ENCODE peak calls at places on chromosomes 11 and 22, in five cellular contexts. One of them, this sample, is unnamed.
A peak's percentile ranks its signal among the peaks of the same experiment; 100 is the strongest.

GRCh38 chr11:8908099-8908498 is 2.9 kb upstream of the AKIP1 start:
- DNase-seq in hepatic stellate cell: no peak
- DNase-seq in EH: no peak
- DNase-seq in stimulated activated CD8-positive, alpha-beta memory T cell treated with anti-CD3 and anti-CD28 coated beads, Interleukin-15, amount 100 ng/mL, for 24 hours: no peak
- DNase-seq in cardiac muscle cell: no peak
- DNase-seq in this sample: no peak

GRCh38 chr22:39528080-39528661 is 4.4 kb downstream of the RPS19BP1 start:
- DNase-seq in hepatic stellate cell: no peak
- DNase-seq in EH: peak; percentile 36
- DNase-seq in stimulated activated CD8-positive, alpha-beta memory T cell treated with anti-CD3 and anti-CD28 coated beads, Interleukin-15, amount 100 ng/mL, for 24 hours: no peak
- DNase-seq in cardiac muscle cell: no peak
- DNase-seq in this sample: peak; percentile 20

GRCh38 chr11:22780914-22781593 is 48.5 kb downstream of the SVIP start:
- DNase-seq in hepatic stellate cell: no peak
- DNase-seq in EH: no peak
- DNase-seq in stimulated activated CD8-positive, alpha-beta memory T cell treated with anti-CD3 and anti-CD28 coated beads, Interleukin-15, amount 100 ng/mL, for 24 hours: no peak
- DNase-seq in cardiac muscle cell: no peak
- DNase-seq in this sample: peak; percentile 20

GRCh38 chr11:118640332-118641154 is 33.1 kb downstream of the PHLDB1 start:
- DNase-seq in hepatic stellate cell: no peak
- DNase-seq in EH: no peak
- DNase-seq in stimulated activated CD8-positive, alpha-beta memory T cell treated with anti-CD3 and anti-CD28 coated beads, Interleukin-15, amount 100 ng/mL, for 24 hours: no peak
- DNase-seq in cardiac muscle cell: no peak
- DNase-seq in this sample: peak; percentile 52

GRCh38 chr22:45671783-45672563 is at the start of gene ATXN10:
- DNase-seq in hepatic stellate cell: peak; percentile 66
- DNase-seq in EH: peak; percentile 83
- DNase-seq in stimulated activated CD8-positive, alpha-beta memory T cell treated with anti-CD3 and anti-CD28 coated beads, Interleukin-15, amount 100 ng/mL, for 24 hours: peak; percentile 47
- DNase-seq in cardiac muscle cell: peak; percentile 91
- DNase-seq in this sample: peak; percentile 80

GRCh38 chr22:24805790-24806662 is at the start of gene SGSM1:
- DNase-seq in hepatic stellate cell: peak; percentile 69
- DNase-seq in EH: peak; percentile 48
- DNase-seq in stimulated activated CD8-positive, alpha-beta memory T cell treated with anti-CD3 and anti-CD28 coated beads, Interleukin-15, amount 100 ng/mL, for 24 hours: peak; percentile 51
- DNase-seq in cardiac muscle cell: peak; percentile 93
- DNase-seq in this sample: peak; percentile 97

GRCh38 chr11:1280116-1281035 is 29.1 kb downstream of the TOLLIP start:
- DNase-seq in hepatic stellate cell: no peak
- DNase-seq in EH: no peak
- DNase-seq in stimulated activated CD8-positive, alpha-beta memory T cell treated with anti-CD3 and anti-CD28 coated beads, Interleukin-15, amount 100 ng/mL, for 24 hours: no peak
- DNase-seq in cardiac muscle cell: no peak
- DNase-seq in this sample: no peak

GRCh38 chr11:61963282-61964057 is 4.0 kb downstream of the FTH1 start:
- DNase-seq in hepatic stellate cell: no peak
- DNase-seq in EH: peak; percentile 70
- DNase-seq in stimulated activated CD8-positive, alpha-beta memory T cell treated with anti-CD3 and anti-CD28 coated beads, Interleukin-15, amount 100 ng/mL, for 24 hours: no peak
- DNase-seq in cardiac muscle cell: no peak
- DNase-seq in this sample: no peak

GRCh38 chr11:134511255-134511654 is 99.2 kb upstream of the B3GAT1 start:
- DNase-seq in hepatic stellate cell: no peak
- DNase-seq in EH: no peak
- DNase-seq in stimulated activated CD8-positive, alpha-beta memory T cell treated with anti-CD3 and anti-CD28 coated beads, Interleukin-15, amount 100 ng/mL, for 24 hours: no peak
- DNase-seq in cardiac muscle cell: no peak
- DNase-seq in this sample: no peak

GRCh38 chr11:106391771-106392412 is 314.4 kb downstream of the AASDHPPT start:
- DNase-seq in hepatic stellate cell: peak; percentile 9
- DNase-seq in EH: peak; percentile 84
- DNase-seq in stimulated activated CD8-positive, alpha-beta memory T cell treated with anti-CD3 and anti-CD28 coated beads, Interleukin-15, amount 100 ng/mL, for 24 hours: no peak
- DNase-seq in cardiac muscle cell: no peak
- DNase-seq in this sample: no peak

GRCh38 chr22:31281733-31282132 is 10.6 kb downstream of the PIK3IP1 start:
- DNase-seq in hepatic stellate cell: no peak
- DNase-seq in EH: no peak
- DNase-seq in stimulated activated CD8-positive, alpha-beta memory T cell treated with anti-CD3 and anti-CD28 coated beads, Interleukin-15, amount 100 ng/mL, for 24 hours: no peak
- DNase-seq in cardiac muscle cell: no peak
- DNase-seq in this sample: no peak

GRCh38 chr22:28911777-28912669 is 28.7 kb downstream of the ZNRF3 start:
- DNase-seq in hepatic stellate cell: peak; percentile 30
- DNase-seq in EH: peak; percentile 56
- DNase-seq in stimulated activated CD8-positive, alpha-beta memory T cell treated with anti-CD3 and anti-CD28 coated beads, Interleukin-15, amount 100 ng/mL, for 24 hours: no peak
- DNase-seq in cardiac muscle cell: no peak
- DNase-seq in this sample: no peak

GRCh38 chr11:9179141-9179540 is 86.0 kb downstream of the DENND5A start:
- DNase-seq in hepatic stellate cell: no peak
- DNase-seq in EH: no peak
- DNase-seq in stimulated activated CD8-positive, alpha-beta memory T cell treated with anti-CD3 and anti-CD28 coated beads, Interleukin-15, amount 100 ng/mL, for 24 hours: no peak
- DNase-seq in cardiac muscle cell: no peak
- DNase-seq in this sample: no peak